ENCODE peak calls at places on chromosomes 5 and 9, in six cellular contexts. R is B cell, F is upper lobe of right lung, A is mucosa of gallbladder, X is skeletal muscle cell, B is NCI-H2107. P is an unnamed sample.

GRCh38 chr5:69503144-69503488 is 10.5 kb downstream of the OCLN start:
- DNase-seq in R (no peak), B (no peak), A (no peak), F (no peak), X (no peak), P (no peak)

GRCh38 chr5:131005963-131006684 is 158.9 kb downstream of the HINT1 start:
- DNase-seq in F (no peak), A (no peak), X (no peak), B (no peak), R (no peak), P (no peak)

GRCh38 chr5:132426525-132427138 is 57.1 kb downstream of the SLC22A5 start:
- DNase-seq in X (peak; percentile 87), F (peak; percentile 90), A (peak; percentile 69), B (no peak), R (peak; percentile 80), P (no peak)

GRCh38 chr9:130501645-130502044 is 56.9 kb downstream of the ASS1 start:
- DNase-seq in X (no peak), R (no peak), A (no peak), F (no peak), B (no peak), P (no peak)

GRCh38 chr5:79878721-79879336 is 112.2 kb downstream of the MTX3 start:
- DNase-seq in F (no peak), X (no peak), A (no peak), R (no peak), B (no peak), P (no peak)

GRCh38 chr9:98255064-98255577 is 328 bp downstream of the TBC1D2 start:
- DNase-seq in F (peak; percentile 70), R (no peak), X (no peak), B (no peak), A (no peak), P (no peak)

GRCh38 chr5:175690586-175690985 is 32.7 kb downstream of the HRH2 start:
- DNase-seq in R (no peak), A (no peak), X (no peak), F (no peak), B (no peak), P (no peak)

GRCh38 chr5:337565-338130 is 16.1 kb downstream of the AHRR start:
- DNase-seq in F (no peak), R (no peak), X (no peak), B (no peak), A (no peak), P (peak; percentile 74)

GRCh38 chr5:170444181-170444580 is 55.0 kb upstream of the KCNMB1 start:
- DNase-seq in A (no peak), F (no peak), R (no peak), B (no peak), X (no peak), P (no peak)

GRCh38 chr5:58765058-58765457 is 182.2 kb downstream of the RAB3C start:
- DNase-seq in X (no peak), R (no peak), A (peak; percentile 40), F (no peak), B (no peak), P (no peak)

GRCh38 chr5:9408964-9409363 is 136.9 kb downstream of the SEMA5A start:
- DNase-seq in R (no peak), B (no peak), X (no peak), A (peak; percentile 25), F (no peak), P (no peak)

GRCh38 chr9:13731637-13732036 is 452.1 kb upstream of the MPDZ start:
- DNase-seq in X (no peak), B (no peak), F (no peak), A (no peak), R (no peak), P (no peak)

GRCh38 chr5:55672477-55672911 is 39.6 kb downstream of the SLC38A9 start:
- DNase-seq in X (no peak), R (no peak), B (no peak), A (no peak), F (no peak), P (no peak)

GRCh38 chr5:12795333-12795663 is 891.1 kb upstream of the CTNND2 start:
- DNase-seq in A (no peak), R (no peak), F (no peak), X (no peak), B (no peak), P (no peak)

GRCh38 chr9:116320180-116320799 is 166.7 kb downstream of the PAPPA start:
- DNase-seq in X (no peak), A (no peak), R (no peak), F (no peak), B (no peak), P (no peak)

GRCh38 chr9:78620764-78621163 is 323.8 kb downstream of the PSAT1 start:
- DNase-seq in R (no peak), X (peak; percentile 83), A (no peak), F (no peak), B (no peak), P (no peak)

GRCh38 chr9:85610074-85610855 is 131.5 kb downstream of the AGTPBP1 start:
- DNase-seq in R (peak; percentile 51), B (peak; percentile 34), X (peak; percentile 39), F (no peak), A (peak; percentile 39), P (peak; percentile 37)

GRCh38 chr5:160262151-160262550 is 32.8 kb downstream of the FABP6 start:
- DNase-seq in X (no peak), B (no peak), F (peak; percentile 36), A (no peak), R (no peak), P (no peak)

GRCh38 chr9:119003882-119004617 is 365.2 kb downstream of the BRINP1 start:
- DNase-seq in X (no peak), A (no peak), B (no peak), R (no peak), F (no peak), P (no peak)

GRCh38 chr9:137083418-137084004 is 3.3 kb upstream of the MAN1B1 start:
- DNase-seq in X (peak; percentile 84), R (peak; percentile 56), F (peak; percentile 61), A (peak; percentile 65), B (no peak), P (no peak)

GRCh38 chr5:133287500-133287899 is 235.7 kb downstream of the HSPA4 start:
- DNase-seq in B (no peak), X (no peak), F (no peak), R (no peak), A (no peak), P (no peak)

GRCh38 chr9:18189876-18190670 is 283.9 kb upstream of the ADAMTSL1 start:
- DNase-seq in R (no peak), F (no peak), B (no peak), X (no peak), A (no peak), P (no peak)

GRCh38 chr5:14240366-14240765 is 97.2 kb downstream of the TRIO start:
- DNase-seq in A (no peak), X (no peak), F (no peak), B (no peak), R (no peak), P (no peak)

GRCh38 chr9:107141967-107142366 is 141.1 kb upstream of the RAD23B start:
- DNase-seq in X (no peak), A (no peak), B (no peak), R (no peak), F (no peak), P (no peak)

P was measured in NCI-H510A.